ENCODE peak calls at places on chromosomes 16 and 17, in seven cellular contexts. B is GM23338, L is SJSA1, P is HCT116, E is adipocyte, S is IMR-90, Y is lower lobe of right lung. Q is an unnamed sample.

GRCh38 chr17:3935140-3935542 is 18.9 kb upstream of the P2RX1 start:
- DNase-seq in P (peak; percentile 41), L (peak; percentile 52), S (peak; percentile 72), B (peak; percentile 93), E (peak; percentile 21), Y (peak; percentile 86), Q (peak; percentile 66)

GRCh38 chr16:368388-369158 is 1.8 kb downstream of the MRPL28 start:
- DNase-seq in S (no peak), L (no peak), B (no peak), P (no peak), E (no peak), Y (no peak), Q (no peak)

GRCh38 chr17:35097776-35098175 is 21.9 kb downstream of the RAD51D start:
- DNase-seq in L (no peak), B (no peak), Y (no peak), S (no peak), P (no peak), E (no peak), Q (no peak)

GRCh38 chr17:73474370-73474988 is 162.7 kb upstream of the CDC42EP4 start:
- DNase-seq in E (peak; percentile 7), Y (peak; percentile 66), S (peak; percentile 39), L (no peak), P (peak; percentile 52), B (no peak), Q (peak; percentile 65)

GRCh38 chr17:1179635-1180433 is at the start of gene ABR:
- DNase-seq in P (no peak), S (peak; percentile 26), B (peak; percentile 74), E (peak; percentile 84), Y (peak; percentile 73), L (no peak), Q (peak; percentile 77)

GRCh38 chr16:85995591-85996461 is 96.9 kb downstream of the IRF8 start:
- DNase-seq in B (no peak), P (no peak), E (peak; percentile 25), S (no peak), Y (no peak), L (no peak), Q (no peak)

GRCh38 chr16:19948186-19949104 is 63.8 kb upstream of the GPRC5B start:
- DNase-seq in S (no peak), P (no peak), Y (no peak), E (no peak), L (no peak), B (peak; percentile 92), Q (no peak)

GRCh38 chr16:70657956-70658355 is 11.6 kb downstream of the IL34 start:
- DNase-seq in L (no peak), Y (no peak), E (no peak), S (no peak), P (no peak), B (no peak), Q (no peak)

GRCh38 chr17:82217120-82217529 is 4.5 kb upstream of the CCDC57 start:
- DNase-seq in E (no peak), S (no peak), B (no peak), L (no peak), P (no peak), Y (peak; percentile 80), Q (peak; percentile 54)

GRCh38 chr16:58556678-58557077 is 41.4 kb downstream of the SETD6 start:
- DNase-seq in L (no peak), P (no peak), S (peak; percentile 43), B (no peak), Y (no peak), E (peak; percentile 19), Q (no peak)

GRCh38 chr16:16075463-16076399 is 126.3 kb downstream of the ABCC1 start:
- DNase-seq in S (peak; percentile 41), E (peak; percentile 16), Y (peak; percentile 87), P (no peak), B (no peak), L (no peak), Q (no peak)

GRCh38 chr17:82384730-82385429 is 13.3 kb downstream of the UTS2R start:
- DNase-seq in S (peak; percentile 41), P (no peak), Y (peak; percentile 69), B (peak; percentile 63), E (peak; percentile 61), L (peak; percentile 69), Q (peak; percentile 92)

DNA sequence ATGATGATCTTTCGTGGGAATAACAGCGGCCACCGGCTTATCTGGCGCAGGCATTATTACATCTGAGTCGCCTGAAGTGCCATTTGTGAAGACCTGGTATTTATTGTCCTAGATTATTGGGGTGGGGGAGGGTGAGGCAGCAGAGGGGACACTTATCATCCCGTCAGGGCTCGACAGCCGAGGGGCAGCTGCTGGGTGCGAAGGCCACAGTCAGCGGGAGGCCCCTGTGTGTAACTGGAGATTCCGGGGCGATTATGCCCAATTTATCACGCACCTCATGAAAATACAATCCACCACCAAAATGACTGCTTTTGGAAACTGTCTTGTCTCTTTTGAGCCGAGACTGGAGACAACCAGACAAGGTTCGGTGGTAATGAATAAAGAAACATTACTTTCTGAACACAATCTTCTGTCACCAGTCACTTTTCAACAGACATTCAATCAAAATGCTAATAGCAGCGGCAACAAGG is 199.2 kb downstream of the CCDC182 start:
- DNase-seq in E (no peak), S (no peak), B (no peak), Y (no peak), P (no peak), L (no peak), Q (no peak)
- H3K4me1 ChIP-seq in E (peaks cover 7% of the 10 kb centered on the region), S (peaks cover 2% of the 10 kb centered on the region), B (peaks cover 51% of the 10 kb centered on the region), Y (no peaks in the 10 kb centered on the region), P (peaks cover 15% of the 10 kb centered on the region), L (peaks cover 33% of the 10 kb centered on the region), Q (no peaks in the 10 kb centered on the region)

GRCh38 chr17:18999911-19000310 is 4.7 kb downstream of the FAM83G start:
- DNase-seq in P (no peak), L (no peak), Y (no peak), E (no peak), S (no peak), B (no peak), Q (no peak)
- H3K4me3 ChIP-seq in P (no peak overlapping the region), L (no peak overlapping the region), Y (no peak overlapping the region), E (no peak overlapping the region), S (no peak overlapping the region), B (no peak overlapping the region), Q (no peak overlapping the region)

GRCh38 chr17:48871551-48872351 is 20.8 kb upstream of the ATP5MC1 start:
- DNase-seq in S (no peak), L (no peak), Y (no peak), P (no peak), E (no peak), B (no peak), Q (peak; percentile 63)

GRCh38 chr17:48871035-48871550 is 21.5 kb upstream of the ATP5MC1 start:
- DNase-seq in E (no peak), L (no peak), Y (no peak), B (no peak), S (no peak), P (no peak), Q (no peak)

GRCh38 chr17:48873212-48873611 is 19.4 kb upstream of the ATP5MC1 start:
- DNase-seq in P (no peak), E (no peak), S (peak; percentile 10), B (no peak), L (no peak), Y (no peak), Q (no peak)

GRCh38 chr17:48868916-48869500 is 23.6 kb upstream of the ATP5MC1 start:
- DNase-seq in S (no peak), P (no peak), B (no peak), E (no peak), L (no peak), Y (no peak), Q (no peak)

GRCh38 chr17:48869821-48870318 is 22.7 kb upstream of the ATP5MC1 start:
- DNase-seq in E (no peak), P (no peak), Y (no peak), S (no peak), B (no peak), L (no peak), Q (no peak)
- H3K4me1 ChIP-seq in E (peaks cover 9% of the 10 kb centered on the region), P (peaks cover 6% of the 10 kb centered on the region), Y (peaks cover 29% of the 10 kb centered on the region), S (no peaks in the 10 kb centered on the region), B (no peaks in the 10 kb centered on the region), L (peaks cover 16% of the 10 kb centered on the region), Q (peaks cover 13% of the 10 kb centered on the region)

GRCh38 chr17:65727832-65728231 is 166.4 kb upstream of the AXIN2 start:
- DNase-seq in E (no peak), Y (no peak), L (no peak), P (no peak), B (no peak), S (no peak), Q (no peak)

GRCh38 chr17:65727243-65727642 is 165.8 kb upstream of the AXIN2 start:
- DNase-seq in E (no peak), Y (no peak), B (no peak), P (no peak), L (no peak), S (no peak), Q (no peak)

GRCh38 chr17:65733314-65733713 is 171.9 kb upstream of the AXIN2 start:
- DNase-seq in B (no peak), P (no peak), L (no peak), E (no peak), S (no peak), Y (no peak), Q (no peak)

GRCh38 chr17:65729207-65729606 is 167.8 kb upstream of the AXIN2 start:
- DNase-seq in B (no peak), P (no peak), Y (no peak), L (no peak), E (no peak), S (no peak), Q (no peak)

DNA sequence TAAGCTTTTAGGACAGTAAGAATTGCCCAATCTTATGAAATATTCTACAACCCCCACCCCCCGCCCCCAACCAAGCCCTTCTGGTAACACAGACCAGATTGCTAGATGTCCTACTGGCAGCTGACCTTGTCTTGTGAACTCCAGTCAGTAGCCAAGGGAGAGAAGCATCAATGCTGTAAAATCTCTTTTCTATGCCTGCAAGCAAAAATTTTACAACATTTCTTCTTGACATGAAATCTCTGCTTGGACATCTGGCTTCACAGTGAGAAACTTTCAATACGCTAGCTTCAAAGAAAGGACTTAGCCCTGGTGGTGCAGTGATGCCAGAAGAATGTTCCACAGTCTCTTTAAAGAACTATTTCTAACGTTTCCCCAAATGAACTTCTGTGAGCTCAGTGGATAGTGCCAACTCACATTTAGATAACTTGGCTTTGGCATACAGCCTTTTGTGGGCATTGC is 169.3 kb upstream of the AXIN2 start:
- DNase-seq in B (no peak), P (no peak), Y (no peak), L (no peak), S (no peak), E (peak; percentile 93), Q (no peak)
- H3K4me3 ChIP-seq in B (no peak overlapping the region), P (no peak overlapping the region), Y (no peak overlapping the region), L (no peak overlapping the region), S (no peak overlapping the region), E (no peak overlapping the region), Q (no peak overlapping the region)

GRCh38 chr17:7289256-7290032 is 5.0 kb downstream of the YBX2 start:
- DNase-seq in P (no peak), E (no peak), B (no peak), S (no peak), Y (no peak), L (no peak), Q (no peak)
- H3K4me1 ChIP-seq in P (peaks cover 4% of the 10 kb centered on the region), E (peaks cover 24% of the 10 kb centered on the region), B (peaks cover 7% of the 10 kb centered on the region), S (no peaks in the 10 kb centered on the region), Y (peaks cover 5% of the 10 kb centered on the region), L (peaks cover 4% of the 10 kb centered on the region), Q (no peaks in the 10 kb centered on the region)

GRCh38 chr17:51238253-51238887 is 21.5 kb downstream of the MBTD1 start:
- DNase-seq in L (no peak), B (no peak), P (no peak), E (no peak), Y (no peak), S (no peak), Q (no peak)
- H3K4me3 ChIP-seq in L (no peak overlapping the region), B (no peak overlapping the region), P (no peak overlapping the region), E (no peak overlapping the region), Y (no peak overlapping the region), S (no peak overlapping the region), Q (no peak overlapping the region)